ENCODE peak calls at places on chromosomes 16 and 17, in five cellular contexts. H is GM03348, X is body of pancreas, P is NCI-H1417, K is hepatic stellate cell. I is an unnamed sample.

GRCh38 chr16:26316683-26317464 is 625.1 kb downstream of the HS3ST4 start:
- DNase-seq in K (no peak), P (no peak), X (no peak), H (no peak), I (no peak)

GRCh38 chr16:20612551-20613470 is 36.6 kb upstream of the ACSM2B start:
- DNase-seq in P (no peak), K (no peak), H (no peak), X (peak; percentile 89), I (no peak)

GRCh38 chr16:50332599-50332998 is 36.2 kb downstream of the BRD7 start:
- DNase-seq in P (no peak), K (no peak), H (no peak), X (no peak), I (no peak)

GRCh38 chr16:69318911-69319289 is 7.8 kb downstream of the VPS4A start:
- DNase-seq in X (no peak), K (no peak), H (no peak), P (no peak), I (no peak)

GRCh38 chr17:55316499-55316898 is 51.7 kb downstream of the HLF start:
- DNase-seq in K (no peak), H (no peak), X (no peak), P (no peak), I (no peak)

GRCh38 chr16:56279132-56279531 is 87.8 kb downstream of the GNAO1 start:
- DNase-seq in P (no peak), K (no peak), H (no peak), X (no peak), I (peak; percentile 55)

GRCh38 chr17:10051112-10051511 is 146.0 kb upstream of the RCVRN start:
- DNase-seq in P (no peak), H (peak; percentile 28), X (no peak), K (no peak), I (no peak)

GRCh38 chr16:86768999-86769398 is 190.7 kb downstream of the FOXL1 start:
- DNase-seq in H (no peak), X (peak; percentile 34), P (no peak), K (no peak), I (no peak)

GRCh38 chr17:80688994-80689635 is 144.5 kb downstream of the RPTOR start:
- DNase-seq in K (no peak), P (peak; percentile 21), X (no peak), H (no peak), I (no peak)

GRCh38 chr17:59373879-59374495 is 42.5 kb downstream of the YPEL2 start:
- DNase-seq in P (no peak), H (peak; percentile 78), K (peak; percentile 62), X (no peak), I (no peak)

GRCh38 chr17:35089846-35090193 is 26.3 kb upstream of the RFFL start:
- DNase-seq in P (no peak), X (no peak), H (peak; percentile 39), K (peak; percentile 47), I (no peak)

GRCh38 chr16:89111263-89111662 is 17.6 kb downstream of the ACSF3 start:
- DNase-seq in X (no peak), P (no peak), K (no peak), H (no peak), I (no peak)

GRCh38 chr16:69150146-69150865 is 17.9 kb downstream of the UTP4 start:
- DNase-seq in H (peak; percentile 79), X (peak; percentile 61), P (peak; percentile 33), K (peak; percentile 60), I (peak; percentile 72)

GRCh38 chr16:89633064-89633631 is 19.7 kb downstream of the DPEP1 start:
- DNase-seq in K (peak; percentile 50), H (peak; percentile 85), X (no peak), P (no peak), I (no peak)

GRCh38 chr17:77034677-77035424 is 105.9 kb upstream of the SEC14L1 start:
- DNase-seq in X (no peak), P (no peak), H (no peak), K (no peak), I (no peak)

GRCh38 chr17:76446449-76447231 is 6.3 kb downstream of the UBE2O start:
- DNase-seq in P (no peak), X (no peak), H (peak; percentile 61), K (peak; percentile 71), I (no peak)

GRCh38 chr16:66858740-66859396 is 14.7 kb downstream of the CA7 start:
- DNase-seq in H (peak; percentile 62), X (peak; percentile 47), P (no peak), K (peak; percentile 50), I (no peak)

GRCh38 chr16:80274576-80275191 is 266.1 kb upstream of the DYNLRB2 start:
- DNase-seq in K (no peak), H (peak; percentile 84), X (no peak), P (no peak), I (no peak)

GRCh38 chr16:65534121-65534528 is 412.3 kb upstream of the CDH11 start:
- DNase-seq in X (no peak), K (no peak), H (no peak), P (no peak), I (no peak)